ENCODE peak calls at places on chromosomes 13 and 19, in seven cellular contexts. T is HFF-Myc, Y is dorsolateral prefrontal cortex, M is HL-60, K is sigmoid colon, D is astrocyte of the spinal cord, C is tibial nerve. N is an unnamed sample.

GRCh38 chr13:114043421-114044053 is 69.7 kb upstream of the C13orf46 start:
- DNase-seq in T (peak; percentile 79), Y (no peak), M (peak; percentile 91), K (peak; percentile 88), D (peak; percentile 64), C (peak; percentile 67), N (peak; percentile 95)

GRCh38 chr13:19805765-19806164 is 23.0 kb upstream of the PSPC1 start:
- DNase-seq in T (no peak), Y (no peak), M (no peak), K (no peak), D (no peak), C (no peak), N (no peak)

GRCh38 chr13:110334256-110334655 is 27.2 kb downstream of the COL4A2 start:
- DNase-seq in T (no peak), Y (no peak), M (no peak), K (peak; percentile 69), D (peak; percentile 84), C (no peak), N (peak; percentile 56)

GRCh38 chr13:110683921-110684320 is 22.0 kb downstream of the CARS2 start:
- DNase-seq in T (no peak), Y (no peak), M (no peak), K (no peak), D (no peak), C (no peak), N (no peak)

GRCh38 chr19:17753976-17754375 is 2.7 kb downstream of the FCHO1 start:
- DNase-seq in T (no peak), Y (peak; percentile 89), M (no peak), K (no peak), D (no peak), C (no peak), N (no peak)

GRCh38 chr13:44004881-44005280 is 125.2 kb downstream of the LACC1 start:
- DNase-seq in T (peak; percentile 33), Y (no peak), M (no peak), K (no peak), D (peak; percentile 84), C (no peak), N (peak; percentile 69)

GRCh38 chr19:44072543-44073401 is 813 bp downstream of the ZNF284 start:
- DNase-seq in T (no peak), Y (no peak), M (no peak), K (no peak), D (no peak), C (no peak), N (peak; percentile 41)

GRCh38 chr13:110301606-110302131 is 5.3 kb downstream of the COL4A1 start:
- DNase-seq in T (no peak), Y (no peak), M (no peak), K (peak; percentile 72), D (peak; percentile 56), C (no peak), N (peak; percentile 76)

GRCh38 chr19:16952046-16952445 is 63.2 kb downstream of the F2RL3 start:
- DNase-seq in T (no peak), Y (no peak), M (no peak), K (no peak), D (no peak), C (no peak), N (no peak)

GRCh38 chr19:44824758-44825157 is 15.9 kb downstream of the BCAM start:
- DNase-seq in T (no peak), Y (no peak), M (no peak), K (no peak), D (no peak), C (no peak), N (no peak)

DNA sequence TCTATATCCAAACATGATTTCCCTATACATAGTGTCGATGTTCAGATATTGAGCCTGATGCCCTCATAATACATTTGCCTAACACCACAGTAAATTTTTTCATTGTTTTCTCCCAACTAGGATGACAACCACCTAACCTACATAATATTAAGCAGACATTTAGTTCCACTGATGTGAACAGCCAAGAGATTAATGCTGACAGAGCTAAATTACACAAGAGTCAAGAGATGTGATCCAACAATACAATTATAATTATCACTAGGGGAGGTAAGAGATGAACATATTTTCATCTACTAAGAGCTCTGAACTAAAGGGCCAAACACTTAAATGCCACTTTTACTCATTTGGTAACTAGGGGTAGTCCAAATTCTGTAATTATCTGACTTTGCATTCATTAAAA is 145.9 kb downstream of the DACH1 start:
- DNase-seq in T (no peak), Y (no peak), M (no peak), K (no peak), D (no peak), C (no peak), N (no peak)
- H3K4me3 ChIP-seq in T (no peak overlapping the region), Y (no peak overlapping the region), M (no peak overlapping the region), K (no peak overlapping the region), D (no peak overlapping the region), C (no peak overlapping the region), N (no peak overlapping the region)

GRCh38 chr13:48975926-48976676 is 389 bp downstream of the FNDC3A start:
- DNase-seq in T (peak; percentile 17), Y (peak; percentile 63), M (peak; percentile 52), K (peak; percentile 90), D (peak; percentile 86), C (peak; percentile 63), N (peak; percentile 82)
- TF ChIP-seq CTCF in T (no peak), Y (peak; percentile 32), M (no peak), K (no peak), D (no peak), C (no peak), N (no peak)

GRCh38 chr19:12792853-12793289 is 1.6 kb downstream of the JUNB start:
- DNase-seq in T (no peak), Y (no peak), M (no peak), K (no peak), D (no peak), C (no peak), N (no peak)
- H3K4me3 ChIP-seq in T (peak overlapping the region; percentile 84), Y (peak overlapping the region; percentile 88), M (peak overlapping the region; percentile 91), K (peak overlapping the region; percentile 72), D (peak overlapping the region; percentile 99), C (peak overlapping the region; percentile 77), N (peak overlapping the region; percentile 79)

GRCh38 chr19:4256563-4256962 is 9.7 kb downstream of the YJU2 start:
- DNase-seq in T (no peak), Y (no peak), M (no peak), K (no peak), D (no peak), C (no peak), N (no peak)
- TF ChIP-seq CTCF in T (peak; percentile 30), Y (no peak), M (peak; percentile 14), K (no peak), D (peak; percentile 7), C (no peak), N (no peak)

GRCh38 chr19:28003543-28003942 is 1209.4 kb downstream of the UQCRFS1 start:
- DNase-seq in T (no peak), Y (no peak), M (no peak), K (no peak), D (no peak), C (no peak), N (no peak)
- H3K4me3 ChIP-seq in T (no peak overlapping the region), Y (no peak overlapping the region), M (no peak overlapping the region), K (no peak overlapping the region), D (no peak overlapping the region), C (no peak overlapping the region), N (no peak overlapping the region)

GRCh38 chr13:95707035-95707434 is 30.1 kb downstream of the DNAJC3 start:
- DNase-seq in T (no peak), Y (no peak), M (no peak), K (no peak), D (no peak), C (no peak), N (no peak)

GRCh38 chr13:95706356-95706755 is 29.4 kb downstream of the DNAJC3 start:
- DNase-seq in T (no peak), Y (no peak), M (no peak), K (no peak), D (no peak), C (no peak), N (no peak)

GRCh38 chr13:95708390-95708774 is 31.4 kb downstream of the DNAJC3 start:
- DNase-seq in T (no peak), Y (no peak), M (no peak), K (no peak), D (no peak), C (no peak), N (no peak)

GRCh38 chr13:95707442-95708389 is 30.8 kb downstream of the DNAJC3 start:
- DNase-seq in T (no peak), Y (no peak), M (no peak), K (no peak), D (no peak), C (no peak), N (no peak)

GRCh38 chr13:95704510-95704909 is 27.6 kb downstream of the DNAJC3 start:
- DNase-seq in T (no peak), Y (no peak), M (no peak), K (no peak), D (no peak), C (no peak), N (no peak)
- TF ChIP-seq CTCF in T (peak; percentile 33), Y (no peak), M (no peak), K (no peak), D (peak; percentile 34), C (no peak), N (peak; percentile 27)

GRCh38 chr13:34933786-34934185 is 8.3 kb upstream of the NBEA start:
- DNase-seq in T (no peak), Y (no peak), M (no peak), K (no peak), D (no peak), C (no peak), N (no peak)
- H3K4me3 ChIP-seq in T (no peak overlapping the region), Y (no peak overlapping the region), M (no peak overlapping the region), K (no peak overlapping the region), D (no peak overlapping the region), C (no peak overlapping the region), N (no peak overlapping the region)

GRCh38 chr13:107200491-107200890 is 632.6 kb upstream of the ARGLU1 start:
- DNase-seq in T (no peak), Y (no peak), M (no peak), K (no peak), D (no peak), C (no peak), N (no peak)

GRCh38 chr13:107205318-107206112 is 637.6 kb upstream of the ARGLU1 start:
- DNase-seq in T (no peak), Y (peak; percentile 75), M (peak; percentile 29), K (no peak), D (peak; percentile 74), C (peak; percentile 64), N (no peak)

GRCh38 chr13:107202371-107203023 is 634.6 kb upstream of the ARGLU1 start:
- DNase-seq in T (no peak), Y (no peak), M (no peak), K (no peak), D (peak; percentile 16), C (no peak), N (no peak)

GRCh38 chr13:107208889-107209288 is 641.0 kb upstream of the ARGLU1 start:
- DNase-seq in T (no peak), Y (no peak), M (no peak), K (no peak), D (no peak), C (no peak), N (no peak)

GRCh38 chr13:107203146-107203847 is 635.4 kb upstream of the ARGLU1 start:
- DNase-seq in T (no peak), Y (no peak), M (no peak), K (no peak), D (no peak), C (no peak), N (no peak)
- TF ChIP-seq CTCF in T (no peak), Y (peak; percentile 22), M (no peak), K (no peak), D (peak; percentile 51), C (no peak), N (peak; percentile 16)